ENCODE peak calls at places on chromosomes 2 and 18, in six cellular contexts. O is GM12892, Q is K562, B is H1, C is GM12878, H is HepG2. M is an unnamed sample.

GRCh38 chr2:25165992-25166618 is 2.3 kb downstream of the POMC start:
- DNase-seq in B (peak; percentile 65), H (peak; percentile 39), C (peak; percentile 49), Q (peak; percentile 29), O (peak; percentile 54), M (peak; percentile 58)

GRCh38 chr2:70995227-70995729 is 605 bp upstream of the TEX261 start:
- DNase-seq in H (peak; percentile 78), O (no peak), Q (peak; percentile 71), B (no peak), C (no peak), M (peak; percentile 54)

GRCh38 chr2:207083361-207084080 is 82.2 kb downstream of the KLF7 start:
- DNase-seq in C (no peak), H (no peak), B (no peak), Q (no peak), O (no peak), M (no peak)

GRCh38 chr2:150859162-150859561 is 371.7 kb upstream of the RND3 start:
- DNase-seq in O (no peak), H (no peak), B (no peak), Q (peak; percentile 9), C (no peak), M (no peak)

GRCh38 chr2:96954490-96954846 is 31.9 kb downstream of the FAM178B start:
- DNase-seq in C (peak; percentile 39), Q (no peak), H (no peak), B (no peak), O (no peak), M (no peak)

GRCh38 chr2:1639086-1639858 is 105.0 kb downstream of the PXDN start:
- DNase-seq in C (no peak), Q (no peak), H (no peak), O (no peak), B (no peak), M (no peak)

GRCh38 chr2:21486445-21486844 is 362.7 kb downstream of the TDRD15 start:
- DNase-seq in B (no peak), C (no peak), H (no peak), Q (no peak), O (no peak), M (no peak)

GRCh38 chr2:98134138-98134537 is 47.2 kb downstream of the VWA3B start:
- DNase-seq in Q (peak; percentile 8), B (no peak), O (peak; percentile 31), C (peak; percentile 15), H (no peak), M (peak; percentile 62)

GRCh38 chr2:164514491-164514890 is 106.8 kb downstream of the GRB14 start:
- DNase-seq in B (no peak), Q (no peak), O (no peak), H (peak; percentile 88), C (no peak), M (no peak)

GRCh38 chr2:110206056-110206455 is 1.2 kb upstream of the NPHP1 start:
- DNase-seq in C (no peak), Q (peak; percentile 59), H (no peak), B (no peak), O (no peak), M (no peak)

GRCh38 chr18:62523631-62524442 is 1.0 kb downstream of the ZCCHC2 start:
- DNase-seq in C (no peak), Q (peak; percentile 49), O (peak; percentile 18), B (peak; percentile 67), H (no peak), M (no peak)

GRCh38 chr2:36246320-36246990 is 109.1 kb upstream of the CRIM1 start:
- DNase-seq in O (no peak), B (no peak), H (no peak), Q (no peak), C (peak; percentile 60), M (no peak)

GRCh38 chr2:156339110-156339847 is 6.8 kb upstream of the NR4A2 start:
- DNase-seq in O (no peak), C (no peak), Q (peak; percentile 71), B (no peak), H (no peak), M (no peak)

GRCh38 chr18:36149514-36150289 is 20.0 kb downstream of the ELP2 start:
- DNase-seq in B (no peak), C (peak; percentile 32), Q (no peak), O (no peak), H (no peak), M (peak; percentile 25)

GRCh38 chr2:229610871-229611270 is 103.5 kb downstream of the DNER start:
- DNase-seq in H (no peak), B (no peak), Q (no peak), O (no peak), C (no peak), M (no peak)

GRCh38 chr2:67886423-67886822 is 176.4 kb downstream of the C1D start:
- DNase-seq in O (no peak), B (no peak), C (no peak), Q (no peak), H (no peak), M (no peak)

GRCh38 chr2:67883316-67884080 is 179.3 kb downstream of the C1D start:
- DNase-seq in B (no peak), O (no peak), C (no peak), Q (no peak), H (no peak), M (no peak)

GRCh38 chr2:67891642-67892041 is 171.2 kb downstream of the C1D start:
- DNase-seq in B (no peak), H (peak; percentile 20), C (no peak), Q (no peak), O (no peak), M (no peak)

GRCh38 chr2:67888351-67889005 is 174.3 kb downstream of the C1D start:
- DNase-seq in C (no peak), B (no peak), O (no peak), Q (no peak), H (no peak), M (no peak)
- TF ChIP-seq TAF1 in C (no peak), B (no peak), O (no peak), Q (no peak), H (no peak), M (no peak)

DNA sequence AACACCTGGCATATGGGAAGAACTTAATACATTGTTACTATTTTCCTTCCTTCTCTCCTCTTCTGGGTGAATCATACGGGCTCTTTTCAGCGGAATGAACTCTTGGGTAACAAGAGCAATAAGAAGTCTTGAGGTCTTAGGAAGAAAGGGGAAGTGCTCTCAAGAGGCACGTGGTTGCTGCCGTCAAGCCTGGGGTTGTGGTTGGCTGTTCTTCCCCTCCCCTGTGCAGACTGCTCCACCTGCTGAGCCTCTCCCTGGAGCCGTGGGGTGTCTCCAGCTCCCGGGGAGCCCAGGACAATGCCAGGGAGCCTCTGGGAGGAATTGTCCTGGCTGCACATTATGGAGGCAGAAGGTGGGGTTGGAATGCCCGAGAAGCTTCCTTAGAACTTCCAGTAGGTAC is 19.4 kb downstream of the TOGARAM2 start:
- DNase-seq in O (peak; percentile 62), B (no peak), Q (peak; percentile 25), C (peak; percentile 31), H (no peak), M (peak; percentile 79)
- TF ChIP-seq POLR2AphosphoS5 in O (no peak), B (no peak), Q (no peak), C (no peak), H (no peak), M (no peak)

DNA sequence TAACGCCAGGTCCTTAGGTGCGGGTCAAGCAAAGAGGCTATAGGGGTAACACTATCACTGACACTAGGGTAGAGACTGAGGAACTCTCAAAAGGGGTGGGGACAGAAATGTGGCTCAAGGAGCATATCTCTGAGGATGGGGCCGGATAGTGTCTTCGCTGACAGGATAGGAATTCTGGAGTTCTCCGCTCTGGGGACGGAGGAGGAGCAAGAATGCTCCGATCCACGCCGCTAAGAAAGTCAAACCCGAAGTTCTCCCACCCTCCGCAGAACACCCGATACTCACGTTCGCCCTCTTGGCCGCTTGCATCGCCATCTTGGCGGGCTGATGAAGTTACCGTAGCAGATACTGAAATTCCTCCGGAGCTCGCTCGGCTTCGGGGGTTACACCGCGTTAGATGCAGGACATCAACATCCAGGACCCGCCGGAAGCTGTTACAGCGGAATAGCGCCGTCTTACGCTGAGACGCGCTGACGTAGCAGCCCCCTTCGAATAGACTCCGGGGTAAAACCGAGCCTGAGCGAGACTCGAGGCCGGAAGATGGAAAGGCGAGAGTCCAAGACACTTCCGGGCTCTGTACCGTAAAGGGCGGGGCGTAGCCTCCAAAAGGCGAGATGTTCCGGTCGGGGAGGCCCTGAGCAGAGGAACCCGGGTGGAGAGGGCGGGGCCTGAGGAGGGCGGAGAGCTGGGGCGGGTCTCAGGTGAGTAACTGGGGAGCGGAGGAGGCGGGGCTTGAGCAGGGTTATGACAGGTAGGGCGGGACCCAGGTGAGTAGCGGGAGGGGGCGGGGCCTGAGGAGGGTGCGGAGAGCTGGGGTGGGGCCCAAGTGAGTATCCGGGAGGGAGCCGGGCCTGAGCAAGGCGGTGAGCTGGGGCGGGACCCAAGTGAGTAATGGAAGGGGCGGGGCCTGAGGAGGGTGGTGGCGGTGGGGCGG is at the start of gene SF3B6:
- DNase-seq in C (peak; percentile 98), B (peak; percentile 100), Q (peak; percentile 100), O (peak; percentile 85), H (peak; percentile 99), M (peak; percentile 83)
- TF ChIP-seq POLR2A in C (peak; percentile 94), B (no peak), Q (peak; percentile 94), O (peak; percentile 94), H (peak; percentile 80), M (peak; percentile 94)

GRCh38 chr2:75360945-75361344 is 161.6 kb upstream of the TACR1 start:
- DNase-seq in O (no peak), B (no peak), C (no peak), H (no peak), Q (no peak), M (no peak)
- TF ChIP-seq TAF1 in O (no peak), B (no peak), C (no peak), H (no peak), Q (no peak), M (no peak)

DNA sequence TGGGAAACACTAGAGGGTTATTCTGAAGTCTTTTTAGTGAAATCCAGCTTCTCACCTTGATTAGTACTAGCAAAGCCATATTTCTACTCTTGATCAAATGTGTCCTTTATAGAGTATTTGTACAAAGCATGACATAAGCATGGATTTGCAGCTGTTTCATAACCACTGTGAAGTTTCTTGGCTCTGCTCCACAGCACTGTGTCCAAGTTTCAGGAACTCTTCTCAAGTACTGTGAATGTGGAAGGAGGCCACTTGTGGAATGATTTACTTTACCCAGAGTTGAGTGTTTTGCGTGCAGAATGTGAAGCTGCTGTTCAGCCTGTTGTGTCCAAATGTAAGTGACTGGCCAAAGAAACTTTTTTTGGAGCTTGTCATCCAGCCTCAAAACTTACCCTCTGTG is 16.2 kb upstream of the MAPRE2 start:
- DNase-seq in H (peak; percentile 13), O (no peak), C (no peak), Q (no peak), B (no peak), M (no peak)
- TF ChIP-seq POLR2AphosphoS5 in H (no peak), O (no peak), C (no peak), Q (no peak), B (no peak), M (no peak)

GRCh38 chr18:70335892-70336726 is 47.3 kb downstream of the SOCS6 start:
- DNase-seq in B (no peak), Q (no peak), O (no peak), C (no peak), H (peak; percentile 97), M (no peak)
- TF ChIP-seq POLR2A in B (no peak), Q (no peak), O (no peak), C (no peak), H (peak; percentile 34), M (no peak)

DNA sequence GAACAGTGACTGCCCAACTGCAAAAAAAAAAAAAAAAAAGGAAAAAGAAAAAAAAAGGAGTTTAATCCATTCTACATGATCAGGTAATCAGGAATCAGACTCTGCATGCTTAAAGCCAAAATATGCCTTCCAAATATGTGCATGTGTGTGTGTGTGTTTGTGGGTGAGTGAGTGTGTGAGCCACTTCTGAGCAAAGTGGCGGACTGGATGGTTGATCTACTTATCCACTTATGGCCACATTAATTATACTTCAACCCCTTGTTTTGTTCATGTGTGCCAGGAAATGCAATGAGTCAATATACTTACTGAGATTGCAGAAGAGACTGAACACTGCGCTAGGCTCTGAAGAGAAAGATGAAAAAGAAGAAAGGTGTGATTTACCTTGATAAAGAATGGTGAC is 586.5 kb upstream of the NXPH2 start:
- DNase-seq in B (no peak), C (no peak), O (no peak), Q (no peak), H (no peak), M (no peak)
- TF ChIP-seq TAF1 in B (no peak), C (no peak), O (no peak), Q (no peak), H (no peak), M (no peak)